ENCODE peak calls at places on chromosome 5, in seven cellular contexts. E is endothelial cell of umbilical vein, G is A549, H is AG10803, D is transverse colon, R is AG04450, Y is right lobe of liver. B is an unnamed sample.

GRCh38 chr5:125412051-125412560 is 665.7 kb upstream of the ZNF608 start:
- DNase-seq in E (peak), G (no peak), H (no peak), D (peak), R (no peak), Y (no peak), B (no peak)

GRCh38 chr5:83827111-83827541 is 106.5 kb upstream of the HAPLN1 start:
- DNase-seq in E (peak), G (no peak), H (peak), D (no peak), R (no peak), Y (no peak), B (no peak)

GRCh38 chr5:149733129-149733900 is 3.2 kb downstream of the PPARGC1B start:
- DNase-seq in E (no peak), G (no peak), H (no peak), D (no peak), R (no peak), Y (no peak), B (no peak)

GRCh38 chr5:169576181-169576598 is 7.4 kb upstream of the SPDL1 start:
- DNase-seq in E (no peak), G (no peak), H (peak), D (no peak), R (peak), Y (no peak), B (no peak)

GRCh38 chr5:56993241-56993640 is 41.3 kb upstream of the MIER3 start:
- DNase-seq in E (no peak), G (no peak), H (no peak), D (no peak), R (no peak), Y (no peak), B (no peak)

GRCh38 chr5:3277590-3278196 is 317.9 kb upstream of the IRX1 start:
- DNase-seq in E (no peak), G (no peak), H (no peak), D (no peak), R (no peak), Y (no peak), B (no peak)

GRCh38 chr5:44321176-44321575 is 68.0 kb downstream of the FGF10 start:
- DNase-seq in E (no peak), G (no peak), H (no peak), D (no peak), R (no peak), Y (no peak), B (no peak)

GRCh38 chr5:135952683-135953082 is 2.1 kb downstream of the LECT2 start:
- DNase-seq in E (no peak), G (no peak), H (no peak), D (no peak), R (no peak), Y (peak), B (no peak)

GRCh38 chr5:143374496-143375217 is 28.8 kb downstream of the NR3C1 start:
- DNase-seq in E (no peak), G (no peak), H (no peak), D (no peak), R (no peak), Y (no peak), B (no peak)
- H3K4me3 ChIP-seq in E (no peak), G (no peak), H (no peak), D (no peak), R (no peak), Y (no peak), B (no peak)

DNA sequence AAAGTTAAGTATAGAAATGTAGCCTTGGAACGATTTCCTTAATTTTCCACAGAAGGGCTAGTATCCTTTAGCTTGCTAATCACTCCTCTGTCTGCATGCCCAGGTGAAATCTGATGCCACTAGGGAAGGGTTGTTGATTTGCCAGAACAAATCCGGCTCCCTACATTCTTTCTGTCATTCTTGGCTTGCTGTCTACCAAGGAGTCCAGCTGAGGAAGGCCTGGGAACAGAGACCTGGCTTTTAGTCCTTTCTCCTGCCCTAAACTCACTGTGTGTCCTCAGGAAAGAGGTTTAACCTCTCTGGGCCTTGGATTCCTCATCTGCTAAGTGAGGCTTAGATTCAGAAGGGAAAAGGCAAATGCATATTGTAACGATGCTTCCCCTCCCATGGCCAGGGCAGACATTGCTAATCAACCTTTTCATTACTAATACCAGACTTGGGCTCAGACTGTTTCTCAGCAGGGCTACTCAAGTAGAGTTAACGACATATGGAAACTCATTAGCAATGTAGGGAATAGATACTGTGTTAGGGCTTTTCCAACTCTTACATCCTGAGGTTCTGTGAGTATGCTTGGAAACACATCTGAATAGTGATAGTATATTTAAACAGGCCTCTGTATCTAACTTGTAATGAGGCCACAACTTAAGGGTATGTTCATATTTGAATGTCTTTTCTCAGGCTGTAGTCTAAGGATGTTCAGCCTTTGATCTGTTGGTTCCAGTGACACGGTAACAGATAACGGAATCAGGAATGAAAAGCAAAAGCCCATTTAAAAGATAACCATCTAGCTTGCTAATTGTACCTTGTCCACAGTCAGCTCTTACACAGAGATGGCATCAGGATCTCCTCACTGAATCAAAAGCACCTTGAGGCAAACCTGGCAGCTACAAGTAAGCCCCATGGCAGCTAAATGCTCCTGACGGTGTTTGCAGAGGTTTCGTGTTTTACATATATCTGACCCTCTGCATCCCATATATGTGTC is 4.1 kb downstream of the GALNT10 start:
- DNase-seq in E (peak), G (no peak), H (peak), D (no peak), R (no peak), Y (no peak), B (no peak)
- H3K4me3 ChIP-seq in E (no peak), G (no peak), H (peak), D (no peak), R (no peak), Y (no peak), B (no peak)

GRCh38 chr5:168317521-168318147 is 26.2 kb downstream of the WWC1 start:
- DNase-seq in E (peak), G (peak), H (peak), D (no peak), R (peak), Y (no peak), B (no peak)
- H3K4me3 ChIP-seq in E (no peak), G (peak), H (no peak), D (no peak), R (no peak), Y (no peak), B (no peak)

DNA sequence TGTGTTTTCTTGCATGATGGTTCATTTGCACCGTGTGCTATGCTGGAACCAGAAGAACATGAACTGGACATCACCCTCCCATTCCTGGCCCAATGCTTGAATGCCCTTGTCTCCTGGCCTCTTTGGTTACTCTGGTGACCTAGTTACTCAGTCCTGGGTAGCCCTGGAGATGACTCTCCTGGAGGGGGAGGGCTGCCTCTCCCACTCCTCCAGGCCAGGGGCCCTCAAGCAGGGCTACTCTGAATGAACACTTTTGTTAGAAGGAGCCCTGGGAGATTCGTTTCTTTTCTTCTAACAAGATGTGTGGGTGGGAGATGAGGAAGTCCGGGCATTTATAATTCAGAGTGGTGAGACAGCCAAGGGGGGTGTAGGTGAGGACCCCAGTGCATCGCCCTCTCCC is 12.0 kb upstream of the NKX2-5 start:
- DNase-seq in E (no peak), G (no peak), H (no peak), D (no peak), R (no peak), Y (no peak), B (no peak)
- H3K4me3 ChIP-seq in E (no peak), G (no peak), H (no peak), D (no peak), R (no peak), Y (no peak), B (no peak)

GRCh38 chr5:118987988-118988945 is at the start of gene DTWD2:
- DNase-seq in E (peak), G (peak), H (peak), D (peak), R (peak), Y (peak), B (peak)

GRCh38 chr5:118990582-118990981 is 2.2 kb upstream of the DTWD2 start:
- DNase-seq in E (no peak), G (no peak), H (no peak), D (no peak), R (no peak), Y (no peak), B (no peak)

GRCh38 chr5:118984602-118985001 is 3.7 kb downstream of the DTWD2 start:
- DNase-seq in E (no peak), G (no peak), H (peak), D (no peak), R (no peak), Y (no peak), B (no peak)

DNA sequence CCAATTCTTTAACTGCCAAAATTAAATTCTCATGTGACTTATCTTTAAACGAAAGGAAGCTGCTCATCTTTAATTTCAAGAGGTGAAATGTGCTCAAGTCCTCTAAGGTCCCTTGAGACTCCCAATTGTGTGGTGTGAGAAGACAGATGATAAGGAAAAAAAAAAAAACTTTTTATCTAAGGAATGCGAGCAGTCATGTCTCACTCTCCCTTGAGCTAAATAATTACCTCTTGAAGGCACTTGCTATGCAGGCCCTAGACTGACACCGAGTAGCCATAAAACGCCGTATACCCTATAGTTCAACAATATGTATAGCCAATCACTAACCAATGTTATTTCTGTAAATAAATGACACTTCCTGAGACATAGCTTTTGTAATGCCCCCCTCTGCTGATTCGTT is 1.5 kb upstream of the DTWD2 start:
- DNase-seq in E (no peak), G (no peak), H (no peak), D (no peak), R (no peak), Y (no peak), B (no peak)
- H3K4me3 ChIP-seq in E (no peak), G (no peak), H (no peak), D (no peak), R (no peak), Y (no peak), B (no peak)